ENCODE peak calls at places on chromosomes 1 and 21, in five cellular contexts. K, O, P, R and Z are unnamed samples.

GRCh38 chr1:207084701-207085180 is 3.9 kb upstream of the C4BPB start:
- DNase-seq in K (peak), O (peak), P (peak), R (peak), Z (peak)

GRCh38 chr21:41901099-41901498 is 22.0 kb upstream of the PRDM15 start:
- DNase-seq in K (no peak), O (no peak), P (no peak), R (no peak), Z (no peak)

GRCh38 chr1:54781023-54781723 is 16.9 kb upstream of the PARS2 start:
- DNase-seq in K (no peak), O (no peak), P (no peak), R (no peak), Z (no peak)

GRCh38 chr1:22930235-22930912 is 42.3 kb downstream of the LACTBL1 start:
- DNase-seq in K (peak), O (no peak), P (no peak), R (no peak), Z (peak)

GRCh38 chr1:210830034-210831028 is 303.6 kb downstream of the KCNH1 start:
- DNase-seq in K (no peak), O (no peak), P (no peak), R (no peak), Z (no peak)

GRCh38 chr1:92707709-92708108 is 77.2 kb downstream of the EVI5 start:
- DNase-seq in K (no peak), O (no peak), P (no peak), R (no peak), Z (no peak)

GRCh38 chr1:215416497-215416896 is 150.6 kb upstream of the KCTD3 start:
- DNase-seq in K (no peak), O (no peak), P (no peak), R (no peak), Z (no peak)

GRCh38 chr1:107787299-107787698 is 177.7 kb downstream of the VAV3 start:
- DNase-seq in K (no peak), O (no peak), P (no peak), R (no peak), Z (no peak)

GRCh38 chr1:76763678-76764077 is 103.6 kb upstream of the ST6GALNAC5 start:
- DNase-seq in K (no peak), O (no peak), P (no peak), R (no peak), Z (no peak)

GRCh38 chr21:25735221-25735894 is 586 bp downstream of the GABPA start:
- DNase-seq in K (peak), O (peak), P (no peak), R (peak), Z (peak)

GRCh38 chr1:25821112-25821476 is 1.3 kb downstream of the MTFR1L start:
- DNase-seq in K (no peak), O (no peak), P (no peak), R (no peak), Z (no peak)

GRCh38 chr1:230768903-230769570 is 21.8 kb downstream of the CAPN9 start:
- DNase-seq in K (peak), O (peak), P (no peak), R (no peak), Z (peak)

GRCh38 chr1:88013485-88013884 is 670.6 kb upstream of the PKN2 start:
- DNase-seq in K (peak), O (no peak), P (no peak), R (no peak), Z (no peak)

GRCh38 chr1:87331319-87332269 is 2.9 kb downstream of the LMO4 start:
- DNase-seq in K (peak), O (no peak), P (no peak), R (peak), Z (peak)

GRCh38 chr1:235945775-235946565 is 79.3 kb upstream of the LYST start:
- DNase-seq in K (no peak), O (no peak), P (no peak), R (no peak), Z (no peak)

GRCh38 chr1:175218132-175218531 is 25.6 kb upstream of the KIAA0040 start:
- DNase-seq in K (no peak), O (no peak), P (no peak), R (no peak), Z (no peak)

GRCh38 chr1:40182956-40183710 is 21.9 kb downstream of the RLF start:
- DNase-seq in K (peak), O (no peak), P (no peak), R (no peak), Z (peak)

GRCh38 chr1:10308001-10308400 is 90.9 kb upstream of the PGD start:
- DNase-seq in K (no peak), O (no peak), P (no peak), R (no peak), Z (no peak)

GRCh38 chr1:42756956-42757891 is 9.6 kb downstream of the P3H1 start:
- DNase-seq in K (peak), O (peak), P (no peak), R (no peak), Z (peak)

GRCh38 chr1:2803931-2804627 is 2.6 kb upstream of the TTC34 start:
- DNase-seq in K (no peak), O (no peak), P (no peak), R (no peak), Z (no peak)

GRCh38 chr1:223199094-223199647 is 56.1 kb upstream of the TLR5 start:
- DNase-seq in K (no peak), O (no peak), P (no peak), R (no peak), Z (no peak)